ENCODE peak calls at places on chromosomes 4 and X, in nine cellular contexts. K is SK-MEL-5; G is testis; J is endodermal cell; X is pancreas; O is fibroblast of mammary gland; S is AG04450; C is naive B cell; T is stimulated activated CD4-positive, alpha-beta T cell treated with anti-CD3 and anti-CD28 coated beads, Interleukin-15, amount 100 ng/mL, for 1 hour. D is an unnamed sample.

GRCh38 chr4:48575964-48576363 is 85.9 kb downstream of the ZAR1 start:
- DNase-seq in K (no peak), G (no peak), J (no peak), X (no peak), O (peak), S (peak), C (no peak), T (no peak), D (no peak)

GRCh38 chr4:68736813-68737212 is 66.4 kb upstream of the UGT2B15 start:
- DNase-seq in K (no peak), G (no peak), J (no peak), X (no peak), O (no peak), S (no peak), C (no peak), T (no peak), D (no peak)

GRCh38 chrX:39226307-39226706 is 425.0 kb downstream of the MID1IP1 start:
- DNase-seq in K (no peak), G (peak), J (no peak), X (no peak), O (no peak), S (no peak), C (no peak), T (no peak), D (no peak)

GRCh38 chr4:118682928-118683327 is 2.3 kb upstream of the METTL14 start:
- DNase-seq in K (peak), G (no peak), J (peak), X (no peak), O (peak), S (peak), C (no peak), T (no peak), D (peak)

GRCh38 chr4:155738548-155738947 is 20.3 kb upstream of the GUCY1B1 start:
- DNase-seq in K (no peak), G (no peak), J (no peak), X (no peak), O (peak), S (peak), C (no peak), T (no peak), D (no peak)

GRCh38 chr4:4386736-4387392 is at the start of gene NSG1:
- DNase-seq in K (peak), G (peak), J (peak), X (peak), O (peak), S (no peak), C (no peak), T (peak), D (no peak)

GRCh38 chrX:56763556-56764152 is 34.6 kb downstream of the NBDY start:
- DNase-seq in K (no peak), G (no peak), J (peak), X (no peak), O (peak), S (no peak), C (peak), T (no peak), D (no peak)

GRCh38 chrX:107827137-107827831 is 1.6 kb downstream of the MID2 start:
- DNase-seq in K (no peak), G (no peak), J (no peak), X (no peak), O (peak), S (no peak), C (no peak), T (no peak), D (peak)

GRCh38 chrX:10064736-10065135 is 92.0 kb upstream of the CLCN4 start:
- DNase-seq in K (no peak), G (no peak), J (no peak), X (no peak), O (no peak), S (no peak), C (no peak), T (no peak), D (no peak)

GRCh38 chrX:149314031-149314430 is 191.1 kb downstream of the IDS start:
- DNase-seq in K (peak), G (peak), J (no peak), X (no peak), O (peak), S (no peak), C (no peak), T (no peak), D (no peak)

GRCh38 chrX:106698693-106699092 is 27.8 kb upstream of the RNF128 start:
- DNase-seq in K (no peak), G (no peak), J (no peak), X (no peak), O (peak), S (peak), C (no peak), T (no peak), D (no peak)

GRCh38 chr4:88843067-88843723 is 145.6 kb upstream of the NAP1L5 start:
- DNase-seq in K (peak), G (peak), J (no peak), X (no peak), O (no peak), S (no peak), C (no peak), T (no peak), D (no peak)

GRCh38 chr4:131488772-131489171 is 1660.3 kb upstream of the PCDH10 start:
- DNase-seq in K (no peak), G (no peak), J (no peak), X (no peak), O (no peak), S (no peak), C (no peak), T (no peak), D (no peak)

GRCh38 chrX:125503769-125504168 is 184.1 kb downstream of the TEX13C start:
- DNase-seq in K (no peak), G (no peak), J (no peak), X (no peak), O (no peak), S (no peak), C (no peak), T (no peak), D (no peak)

GRCh38 chr4:38930199-38930598 is 62.6 kb downstream of the FAM114A1 start:
- DNase-seq in K (no peak), G (no peak), J (no peak), X (no peak), O (no peak), S (no peak), C (no peak), T (no peak), D (no peak)

GRCh38 chr4:118865091-118865708 is 23.5 kb upstream of the SYNPO2 start:
- DNase-seq in K (peak), G (peak), J (peak), X (no peak), O (peak), S (no peak), C (no peak), T (no peak), D (peak)

GRCh38 chr4:142316913-142317312 is 529.2 kb downstream of the INPP4B start:
- DNase-seq in K (no peak), G (no peak), J (no peak), X (no peak), O (no peak), S (no peak), C (no peak), T (no peak), D (no peak)

GRCh38 chr4:73984736-73985527 is 3.1 kb downstream of the PPBP start:
- DNase-seq in K (no peak), G (no peak), J (peak), X (no peak), O (peak), S (no peak), C (no peak), T (no peak), D (no peak)

GRCh38 chr4:153465145-153465544 is 1.0 kb upstream of the TMEM131L start:
- DNase-seq in K (no peak), G (no peak), J (no peak), X (no peak), O (no peak), S (no peak), C (no peak), T (no peak), D (peak)

GRCh38 chrX:133523094-133523493 is 107.8 kb upstream of the GPC4 start:
- DNase-seq in K (no peak), G (no peak), J (no peak), X (no peak), O (peak), S (no peak), C (no peak), T (no peak), D (no peak)

GRCh38 chrX:21383546-21383945 is 9.3 kb downstream of the CNKSR2 start:
- DNase-seq in K (no peak), G (no peak), J (no peak), X (no peak), O (peak), S (no peak), C (no peak), T (no peak), D (no peak)

GRCh38 chrX:25084446-25084845 is 68.7 kb upstream of the ARX start:
- DNase-seq in K (no peak), G (no peak), J (no peak), X (no peak), O (no peak), S (no peak), C (no peak), T (no peak), D (peak)

GRCh38 chr4:145473203-145473602 is 8.4 kb upstream of the SMAD1 start:
- DNase-seq in K (no peak), G (no peak), J (no peak), X (no peak), O (no peak), S (no peak), C (no peak), T (no peak), D (no peak)

GRCh38 chrX:150198776-150199175 is 164.3 kb upstream of the MAMLD1 start:
- DNase-seq in K (no peak), G (no peak), J (no peak), X (no peak), O (peak), S (no peak), C (no peak), T (no peak), D (peak)

GRCh38 chr4:121243476-121243875 is 79.4 kb upstream of the TNIP3 start:
- DNase-seq in K (no peak), G (no peak), J (no peak), X (no peak), O (peak), S (no peak), C (no peak), T (no peak), D (no peak)

GRCh38 chr4:141009931-141010330 is 123.3 kb downstream of the RNF150 start:
- DNase-seq in K (no peak), G (no peak), J (no peak), X (no peak), O (no peak), S (no peak), C (no peak), T (no peak), D (no peak)

GRCh38 chr4:184514121-184514988 is 40.0 kb upstream of the IRF2 start:
- DNase-seq in K (no peak), G (peak), J (peak), X (no peak), O (peak), S (peak), C (no peak), T (no peak), D (peak)

GRCh38 chrX:112223391-112223790 is 140.8 kb upstream of the TRPC5 start:
- DNase-seq in K (no peak), G (no peak), J (no peak), X (no peak), O (no peak), S (no peak), C (no peak), T (no peak), D (peak)

GRCh38 chr4:112916868-112917267 is 132.6 kb upstream of the ANK2 start:
- DNase-seq in K (no peak), G (no peak), J (no peak), X (no peak), O (no peak), S (no peak), C (no peak), T (no peak), D (peak)

D was measured in SJCRH30.